ENCODE peak calls at places on chromosomes 7 and 10, in eight cellular contexts. Y is stromal cell of bone marrow; C is activated T-helper 9 cell treated with anti-CD3 and anti-CD28 coated beads, Interleukin-2, amount 50 U/mL, for 16 hours; B is esophagus muscularis mucosa; L is activated T-helper 1 cell treated with anti-CD3 and anti-CD28 coated beads, Interleukin-12 subunit alpha, Interleukin-12 subunit beta, Interleukin-2, Interleukin-4 antibody, amounts not matched to agents 30 ng/mL and 10 ng/mL and 1 ng/mL, durations not matched to agents 14 hours and 24 hours and 36 hours; Q is activated naive CD4-positive, alpha-beta T cell treated with Interleukin-2 at 50 U/mL for 16 hours; V is GM12865; G is Caki2. X is an unnamed sample.

GRCh38 chr7:83492802-83493201 is 156.1 kb downstream of the SEMA3E start:
- DNase-seq in Y (no peak), C (no peak), B (no peak), L (no peak), Q (no peak), V (no peak), G (no peak), X (no peak)

GRCh38 chr10:126504051-126504760 is 115.9 kb upstream of the ADAM12 start:
- DNase-seq in Y (peak; percentile 50), C (no peak), B (peak; percentile 83), L (no peak), Q (no peak), V (peak; percentile 36), G (peak; percentile 54), X (peak; percentile 77)

GRCh38 chr7:55130554-55131198 is 111.9 kb downstream of the EGFR start:
- DNase-seq in Y (peak; percentile 76), C (no peak), B (peak; percentile 92), L (no peak), Q (no peak), V (no peak), G (peak; percentile 42), X (peak; percentile 89)

GRCh38 chr10:27513451-27514191 is 9.5 kb downstream of the RAB18 start:
- DNase-seq in Y (no peak), C (no peak), B (no peak), L (peak; percentile 23), Q (no peak), V (no peak), G (peak; percentile 68), X (peak; percentile 69)

GRCh38 chr10:111113961-111114830 is 37.4 kb downstream of the ADRA2A start:
- DNase-seq in Y (peak; percentile 11), C (no peak), B (no peak), L (no peak), Q (no peak), V (no peak), G (no peak), X (peak; percentile 39)

GRCh38 chr10:74113546-74113945 is 37.1 kb downstream of the AP3M1 start:
- DNase-seq in Y (no peak), C (no peak), B (no peak), L (no peak), Q (no peak), V (no peak), G (no peak), X (no peak)

GRCh38 chr7:112370436-112370835 is 79.8 kb upstream of the IFRD1 start:
- DNase-seq in Y (no peak), C (no peak), B (no peak), L (no peak), Q (no peak), V (no peak), G (no peak), X (peak; percentile 26)

GRCh38 chr10:7039859-7040258 is 371.0 kb downstream of the SFMBT2 start:
- DNase-seq in Y (no peak), C (no peak), B (no peak), L (no peak), Q (no peak), V (no peak), G (no peak), X (no peak)

GRCh38 chr7:135197906-135198655 is 13.2 kb downstream of the WDR91 start:
- DNase-seq in Y (no peak), C (no peak), B (no peak), L (no peak), Q (no peak), V (no peak), G (no peak), X (no peak)

GRCh38 chr10:84308481-84309304 is 19.7 kb upstream of the CCSER2 start:
- DNase-seq in Y (peak; percentile 36), C (no peak), B (no peak), L (peak; percentile 37), Q (peak; percentile 30), V (peak; percentile 52), G (peak; percentile 65), X (peak; percentile 89)

GRCh38 chr10:70564113-70564725 is 38.3 kb downstream of the PRF1 start:
- DNase-seq in Y (no peak), C (no peak), B (no peak), L (no peak), Q (no peak), V (no peak), G (no peak), X (no peak)

X was measured in astrocyte of the hippocampus.